ENCODE peak calls at places on chromosome 17, in six cellular contexts. P is CD8-positive, alpha-beta memory T cell; W is OCI-LY7; D is NT2/D1; L is ovary; U is neuronal stem cell. G is an unnamed sample.

GRCh38 chr17:7835818-7836595 is 2.0 kb downstream of the KDM6B start:
- DNase-seq in W (no peak), D (no peak), L (peak; percentile 94), U (no peak), P (peak; percentile 62), G (no peak)

GRCh38 chr17:64385187-64386083 is 5.2 kb downstream of the PECAM1 start:
- DNase-seq in D (no peak), U (no peak), L (peak; percentile 95), P (no peak), W (no peak), G (no peak)

GRCh38 chr17:2395258-2396170 is 5.3 kb downstream of the MNT start:
- DNase-seq in U (no peak), L (no peak), P (no peak), W (no peak), D (no peak), G (no peak)

GRCh38 chr17:78780852-78781338 is 1.2 kb downstream of the CYTH1 start:
- DNase-seq in L (no peak), W (peak; percentile 70), D (no peak), U (no peak), P (peak; percentile 50), G (no peak)

GRCh38 chr17:36888236-36888957 is 48.9 kb upstream of the LHX1 start:
- DNase-seq in L (no peak), U (no peak), D (no peak), W (no peak), P (no peak), G (no peak)

GRCh38 chr17:45040459-45040858 is 11.0 kb downstream of the DCAKD start:
- DNase-seq in D (peak; percentile 82), U (peak; percentile 61), W (no peak), L (no peak), P (no peak), G (no peak)

GRCh38 chr17:34378664-34379101 is 15.7 kb upstream of the CCL1 start:
- DNase-seq in U (no peak), W (peak; percentile 85), L (no peak), D (no peak), P (no peak), G (no peak)

GRCh38 chr17:57689254-57689653 is 55.8 kb downstream of the CCDC182 start:
- DNase-seq in W (no peak), D (no peak), P (no peak), U (no peak), L (no peak), G (no peak)

GRCh38 chr17:69819316-69820087 is 255.5 kb upstream of the KCNJ16 start:
- DNase-seq in P (no peak), L (no peak), D (no peak), U (no peak), W (no peak), G (no peak)

GRCh38 chr17:8277317-8277716 is 11.2 kb upstream of the RANGRF start:
- DNase-seq in P (no peak), D (no peak), L (no peak), W (no peak), U (no peak), G (no peak)

GRCh38 chr17:78779848-78780247 is 2.2 kb downstream of the CYTH1 start:
- DNase-seq in U (no peak), P (peak; percentile 78), L (no peak), W (peak; percentile 83), D (no peak), G (no peak)

GRCh38 chr17:67891481-67892119 is 66.3 kb downstream of the BPTF start:
- DNase-seq in U (no peak), D (no peak), W (no peak), L (peak; percentile 12), P (no peak), G (no peak)

GRCh38 chr17:28327031-28327607 is 8.1 kb downstream of the TMEM97 start:
- DNase-seq in W (no peak), L (no peak), P (no peak), D (no peak), U (no peak), G (no peak)

GRCh38 chr17:1495265-1495664 is 2.8 kb upstream of the MYO1C start:
- DNase-seq in L (no peak), D (no peak), P (no peak), W (no peak), U (no peak), G (no peak)

GRCh38 chr17:44216173-44216572 is 3.3 kb downstream of the UBTF start:
- DNase-seq in W (peak; percentile 88), D (no peak), L (no peak), U (no peak), P (peak; percentile 85), G (no peak)

GRCh38 chr17:77445030-77445907 is 304.5 kb downstream of the SEC14L1 start:
- DNase-seq in P (peak; percentile 96), D (no peak), W (peak; percentile 97), L (peak; percentile 67), U (no peak), G (no peak)

GRCh38 chr17:77444653-77445029 is 303.9 kb downstream of the SEC14L1 start:
- DNase-seq in W (peak; percentile 79), U (no peak), D (no peak), P (no peak), L (peak; percentile 67), G (no peak)

GRCh38 chr17:77442976-77443742 is 302.4 kb downstream of the SEC14L1 start:
- DNase-seq in L (no peak), U (no peak), P (no peak), W (no peak), D (no peak), G (no peak)

GRCh38 chr17:77445908-77446535 is 305.3 kb downstream of the SEC14L1 start:
- DNase-seq in D (no peak), L (no peak), U (no peak), P (no peak), W (peak; percentile 92), G (no peak)

GRCh38 chr17:77443743-77444260 is 303.0 kb downstream of the SEC14L1 start:
- DNase-seq in U (no peak), D (no peak), P (no peak), L (no peak), W (no peak), G (no peak)
- H3K4me1 ChIP-seq in U (peaks cover 4% of the 10 kb centered on the region), D (peaks cover 18% of the 10 kb centered on the region), P (peaks cover 100% of the 10 kb centered on the region), L (peaks cover 28% of the 10 kb centered on the region), W (peaks cover 97% of the 10 kb centered on the region), G (peaks cover 3% of the 10 kb centered on the region)

DNA sequence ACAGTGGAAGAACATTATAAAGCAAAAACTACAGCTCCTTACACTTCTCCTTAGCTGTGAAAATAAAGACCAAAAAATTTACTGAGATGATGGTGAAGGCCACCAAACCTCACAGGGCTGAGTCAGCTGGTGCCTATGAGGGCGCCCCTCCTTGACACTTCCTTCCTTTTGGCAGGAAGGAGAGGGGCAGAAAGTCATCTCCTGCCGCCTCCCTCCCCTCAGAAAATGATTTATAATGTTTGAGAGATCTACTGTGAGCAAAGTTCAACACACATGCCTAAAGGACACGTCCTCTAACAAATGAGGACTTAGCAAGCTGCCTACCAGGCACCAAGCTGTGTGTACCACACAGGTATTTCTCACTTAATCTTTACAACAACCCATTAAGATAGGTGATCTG is 245.7 kb downstream of the PRKCA start:
- DNase-seq in U (no peak), L (no peak), W (no peak), D (no peak), P (no peak), G (no peak)
- H3K4me1 ChIP-seq in U (peaks cover 6% of the 10 kb centered on the region), L (peaks cover 15% of the 10 kb centered on the region), W (peaks cover 7% of the 10 kb centered on the region), D (peaks cover 4% of the 10 kb centered on the region), P (peaks cover 36% of the 10 kb centered on the region), G (peaks cover 13% of the 10 kb centered on the region)

GRCh38 chr17:17091856-17092756 is 49.8 kb downstream of the MPRIP start:
- DNase-seq in D (no peak), L (no peak), W (no peak), U (no peak), P (no peak), G (no peak)
- H3K4me1 ChIP-seq in D (peaks cover 23% of the 10 kb centered on the region), L (peaks cover 35% of the 10 kb centered on the region), W (peaks cover 10% of the 10 kb centered on the region), U (peaks cover 3% of the 10 kb centered on the region), P (peaks cover 21% of the 10 kb centered on the region), G (peaks cover 11% of the 10 kb centered on the region)

GRCh38 chr17:38903404-38903803 is 22.0 kb upstream of the LASP1NB start:
- DNase-seq in W (no peak), P (no peak), U (no peak), D (no peak), L (no peak), G (no peak)

GRCh38 chr17:38907930-38908675 is 17.3 kb upstream of the LASP1NB start:
- DNase-seq in P (no peak), D (no peak), U (no peak), W (no peak), L (no peak), G (no peak)

GRCh38 chr17:38906429-38907172 is 18.8 kb upstream of the LASP1NB start:
- DNase-seq in P (no peak), W (no peak), L (no peak), D (no peak), U (no peak), G (no peak)

GRCh38 chr17:38905375-38905774 is 20.0 kb upstream of the LASP1NB start:
- DNase-seq in L (no peak), W (no peak), D (no peak), P (no peak), U (no peak), G (no peak)

DNA sequence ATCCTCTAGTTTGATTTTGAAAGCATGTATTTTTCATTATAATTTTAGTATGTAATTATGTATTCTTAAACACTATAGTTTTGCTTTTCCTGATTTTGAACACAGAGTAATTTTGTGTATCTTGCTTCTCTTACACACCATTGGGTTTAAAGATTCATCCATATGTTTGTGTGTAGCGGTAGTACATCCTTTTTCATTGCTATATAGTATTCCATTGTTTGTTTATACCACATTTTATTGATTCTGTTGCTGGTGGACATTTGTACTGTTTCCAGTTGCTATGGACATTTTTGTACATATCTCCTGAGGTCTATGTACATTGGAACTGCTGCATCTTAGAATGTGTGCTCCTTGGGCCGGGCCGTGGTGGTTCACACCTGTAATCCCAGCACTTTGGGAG is 20.5 kb upstream of the LASP1NB start:
- DNase-seq in L (no peak), P (no peak), W (no peak), D (no peak), U (no peak), G (no peak)
- H3K4me1 ChIP-seq in L (peaks cover 17% of the 10 kb centered on the region), P (peaks cover 39% of the 10 kb centered on the region), W (peaks cover 30% of the 10 kb centered on the region), D (peaks cover 21% of the 10 kb centered on the region), U (peaks cover 4% of the 10 kb centered on the region), G (peaks cover 6% of the 10 kb centered on the region)

G was measured in iPS DF 6.9.